ENCODE peak calls at places on chromosomes 7 and 10, in six cellular contexts. One of them, this sample, is unnamed.

GRCh38 chr7:34552502-34552901 is 105.5 kb upstream of the NPSR1 start:
- DNase-seq in left lung: peak
- DNase-seq in germinal center: no peak
- DNase-seq in stimulated activated effector memory CD8-positive, alpha-beta T cell treated with anti-CD3 and anti-CD28 coated beads, Interleukin-12 subunit alpha, Interleukin-12 subunit beta, amount 100 ng/mL, for 72 hours: no peak
- DNase-seq in stomach: no peak
- DNase-seq in NT2/D1: no peak
- DNase-seq in this sample: no peak

GRCh38 chr7:76302299-76303056 is at the start of gene HSPB1:
- DNase-seq in left lung: peak
- DNase-seq in germinal center: peak
- DNase-seq in stimulated activated effector memory CD8-positive, alpha-beta T cell treated with anti-CD3 and anti-CD28 coated beads, Interleukin-12 subunit alpha, Interleukin-12 subunit beta, amount 100 ng/mL, for 72 hours: peak
- DNase-seq in stomach: peak
- DNase-seq in NT2/D1: no peak
- DNase-seq in this sample: peak

GRCh38 chr10:71128311-71129010 is 83.9 kb upstream of the UNC5B start:
- DNase-seq in left lung: no peak
- DNase-seq in germinal center: peak
- DNase-seq in stimulated activated effector memory CD8-positive, alpha-beta T cell treated with anti-CD3 and anti-CD28 coated beads, Interleukin-12 subunit alpha, Interleukin-12 subunit beta, amount 100 ng/mL, for 72 hours: peak
- DNase-seq in stomach: no peak
- DNase-seq in NT2/D1: no peak
- DNase-seq in this sample: no peak

GRCh38 chr7:116525298-116525912 is 569 bp downstream of the CAV1 start:
- DNase-seq in left lung: peak
- DNase-seq in germinal center: peak
- DNase-seq in stimulated activated effector memory CD8-positive, alpha-beta T cell treated with anti-CD3 and anti-CD28 coated beads, Interleukin-12 subunit alpha, Interleukin-12 subunit beta, amount 100 ng/mL, for 72 hours: peak
- DNase-seq in stomach: peak
- DNase-seq in NT2/D1: peak
- DNase-seq in this sample: no peak

GRCh38 chr7:116547347-116547746 is 22.5 kb downstream of the CAV1 start:
- DNase-seq in left lung: no peak
- DNase-seq in germinal center: no peak
- DNase-seq in stimulated activated effector memory CD8-positive, alpha-beta T cell treated with anti-CD3 and anti-CD28 coated beads, Interleukin-12 subunit alpha, Interleukin-12 subunit beta, amount 100 ng/mL, for 72 hours: no peak
- DNase-seq in stomach: no peak
- DNase-seq in NT2/D1: no peak
- DNase-seq in this sample: no peak

GRCh38 chr10:77592946-77593636 is 44.5 kb downstream of the KCNMA1 start:
- DNase-seq in left lung: no peak
- DNase-seq in germinal center: no peak
- DNase-seq in stimulated activated effector memory CD8-positive, alpha-beta T cell treated with anti-CD3 and anti-CD28 coated beads, Interleukin-12 subunit alpha, Interleukin-12 subunit beta, amount 100 ng/mL, for 72 hours: no peak
- DNase-seq in stomach: peak
- DNase-seq in NT2/D1: no peak
- DNase-seq in this sample: no peak

GRCh38 chr10:34528320-34528719 is 286.8 kb downstream of the PARD3 start:
- DNase-seq in left lung: no peak
- DNase-seq in germinal center: no peak
- DNase-seq in stimulated activated effector memory CD8-positive, alpha-beta T cell treated with anti-CD3 and anti-CD28 coated beads, Interleukin-12 subunit alpha, Interleukin-12 subunit beta, amount 100 ng/mL, for 72 hours: no peak
- DNase-seq in stomach: no peak
- DNase-seq in NT2/D1: peak
- DNase-seq in this sample: no peak

GRCh38 chr7:112290065-112290464 is 83.6 kb downstream of the ZNF277 start:
- DNase-seq in left lung: no peak
- DNase-seq in germinal center: no peak
- DNase-seq in stimulated activated effector memory CD8-positive, alpha-beta T cell treated with anti-CD3 and anti-CD28 coated beads, Interleukin-12 subunit alpha, Interleukin-12 subunit beta, amount 100 ng/mL, for 72 hours: no peak
- DNase-seq in stomach: no peak
- DNase-seq in NT2/D1: no peak
- DNase-seq in this sample: no peak

GRCh38 chr10:43390333-43390732 is 18.7 kb downstream of the HNRNPF start:
- DNase-seq in left lung: no peak
- DNase-seq in germinal center: no peak
- DNase-seq in stimulated activated effector memory CD8-positive, alpha-beta T cell treated with anti-CD3 and anti-CD28 coated beads, Interleukin-12 subunit alpha, Interleukin-12 subunit beta, amount 100 ng/mL, for 72 hours: no peak
- DNase-seq in stomach: no peak
- DNase-seq in NT2/D1: no peak
- DNase-seq in this sample: no peak

GRCh38 chr7:129359641-129360040 is 74.6 kb upstream of the STRIP2 start:
- DNase-seq in left lung: no peak
- DNase-seq in germinal center: no peak
- DNase-seq in stimulated activated effector memory CD8-positive, alpha-beta T cell treated with anti-CD3 and anti-CD28 coated beads, Interleukin-12 subunit alpha, Interleukin-12 subunit beta, amount 100 ng/mL, for 72 hours: no peak
- DNase-seq in stomach: no peak
- DNase-seq in NT2/D1: no peak
- DNase-seq in this sample: no peak

GRCh38 chr10:120702032-120702431 is 149.1 kb upstream of the WDR11 start:
- DNase-seq in left lung: no peak
- DNase-seq in germinal center: no peak
- DNase-seq in stimulated activated effector memory CD8-positive, alpha-beta T cell treated with anti-CD3 and anti-CD28 coated beads, Interleukin-12 subunit alpha, Interleukin-12 subunit beta, amount 100 ng/mL, for 72 hours: no peak
- DNase-seq in stomach: no peak
- DNase-seq in NT2/D1: no peak
- DNase-seq in this sample: no peak

GRCh38 chr7:94656658-94656924 is 658 bp upstream of the SGCE start:
- DNase-seq in left lung: no peak
- DNase-seq in germinal center: no peak
- DNase-seq in stimulated activated effector memory CD8-positive, alpha-beta T cell treated with anti-CD3 and anti-CD28 coated beads, Interleukin-12 subunit alpha, Interleukin-12 subunit beta, amount 100 ng/mL, for 72 hours: no peak
- DNase-seq in stomach: no peak
- DNase-seq in NT2/D1: no peak
- DNase-seq in this sample: no peak

GRCh38 chr7:157615101-157615817 is 278.5 kb downstream of the DNAJB6 start:
- DNase-seq in left lung: no peak
- DNase-seq in germinal center: no peak
- DNase-seq in stimulated activated effector memory CD8-positive, alpha-beta T cell treated with anti-CD3 and anti-CD28 coated beads, Interleukin-12 subunit alpha, Interleukin-12 subunit beta, amount 100 ng/mL, for 72 hours: no peak
- DNase-seq in stomach: no peak
- DNase-seq in NT2/D1: no peak
- DNase-seq in this sample: no peak

GRCh38 chr7:111137296-111138195 is 46.6 kb downstream of the LRRN3 start:
- DNase-seq in left lung: no peak
- DNase-seq in germinal center: no peak
- DNase-seq in stimulated activated effector memory CD8-positive, alpha-beta T cell treated with anti-CD3 and anti-CD28 coated beads, Interleukin-12 subunit alpha, Interleukin-12 subunit beta, amount 100 ng/mL, for 72 hours: peak
- DNase-seq in stomach: no peak
- DNase-seq in NT2/D1: no peak
- DNase-seq in this sample: peak

This sample was measured in MV-4-11.